ENCODE peak calls at places on chromosomes 2 and 18, in nine cellular contexts. One of them, this sample, is unnamed.

GRCh38 chr2:211789984-211790383 is 748.6 kb downstream of the ERBB4 start:
- DNase-seq in cardiac muscle cell: no peak
- DNase-seq in ureter: no peak
- DNase-seq in NCI-H460: no peak
- DNase-seq in WERI-Rb-1: no peak
- DNase-seq in thoracic aorta: no peak
- DNase-seq in A549: no peak
- DNase-seq in nucleus accumbens: no peak
- DNase-seq in fibroblast of mammary gland: no peak
- DNase-seq in this sample: no peak

GRCh38 chr2:240794178-240794721 is 25.8 kb downstream of the KIF1A start:
- DNase-seq in nucleus accumbens: no peak
- DNase-seq in thoracic aorta: no peak
- DNase-seq in A549: no peak
- DNase-seq in WERI-Rb-1: no peak
- DNase-seq in cardiac muscle cell: no peak
- DNase-seq in fibroblast of mammary gland: no peak
- DNase-seq in ureter: no peak
- DNase-seq in NCI-H460: no peak
- DNase-seq in this sample: no peak

GRCh38 chr2:151775057-151775740 is 40.9 kb upstream of the NEB start:
- DNase-seq in thoracic aorta: no peak
- DNase-seq in ureter: no peak
- DNase-seq in NCI-H460: no peak
- DNase-seq in A549: no peak
- DNase-seq in fibroblast of mammary gland: peak
- DNase-seq in nucleus accumbens: no peak
- DNase-seq in cardiac muscle cell: no peak
- DNase-seq in WERI-Rb-1: no peak
- DNase-seq in this sample: peak

GRCh38 chr2:213336253-213336770 is 52.0 kb downstream of the SPAG16 start:
- DNase-seq in A549: no peak
- DNase-seq in nucleus accumbens: no peak
- DNase-seq in WERI-Rb-1: no peak
- DNase-seq in ureter: no peak
- DNase-seq in cardiac muscle cell: no peak
- DNase-seq in fibroblast of mammary gland: no peak
- DNase-seq in thoracic aorta: no peak
- DNase-seq in NCI-H460: no peak
- DNase-seq in this sample: no peak

GRCh38 chr18:74389161-74389927 is 67.8 kb downstream of the DIPK1C start:
- DNase-seq in NCI-H460: no peak
- DNase-seq in nucleus accumbens: no peak
- DNase-seq in thoracic aorta: no peak
- DNase-seq in fibroblast of mammary gland: no peak
- DNase-seq in WERI-Rb-1: no peak
- DNase-seq in cardiac muscle cell: no peak
- DNase-seq in A549: no peak
- DNase-seq in ureter: no peak
- DNase-seq in this sample: no peak

GRCh38 chr2:209230560-209230959 is 193.3 kb upstream of the MAP2 start:
- DNase-seq in cardiac muscle cell: no peak
- DNase-seq in nucleus accumbens: no peak
- DNase-seq in ureter: no peak
- DNase-seq in NCI-H460: no peak
- DNase-seq in fibroblast of mammary gland: no peak
- DNase-seq in thoracic aorta: no peak
- DNase-seq in A549: no peak
- DNase-seq in WERI-Rb-1: no peak
- DNase-seq in this sample: no peak

GRCh38 chr18:79418642-79419041 is 22.9 kb downstream of the NFATC1 start:
- DNase-seq in A549: no peak
- DNase-seq in nucleus accumbens: no peak
- DNase-seq in ureter: no peak
- DNase-seq in cardiac muscle cell: no peak
- DNase-seq in fibroblast of mammary gland: no peak
- DNase-seq in thoracic aorta: no peak
- DNase-seq in WERI-Rb-1: no peak
- DNase-seq in NCI-H460: no peak
- DNase-seq in this sample: no peak

GRCh38 chr2:85400541-85400940 is 9.6 kb downstream of the CAPG start:
- DNase-seq in nucleus accumbens: no peak
- DNase-seq in thoracic aorta: no peak
- DNase-seq in WERI-Rb-1: no peak
- DNase-seq in ureter: no peak
- DNase-seq in NCI-H460: no peak
- DNase-seq in fibroblast of mammary gland: no peak
- DNase-seq in cardiac muscle cell: no peak
- DNase-seq in A549: no peak
- DNase-seq in this sample: no peak

GRCh38 chr2:40106061-40106460 is 327.0 kb upstream of the THUMPD2 start:
- DNase-seq in nucleus accumbens: no peak
- DNase-seq in thoracic aorta: no peak
- DNase-seq in A549: no peak
- DNase-seq in NCI-H460: no peak
- DNase-seq in ureter: no peak
- DNase-seq in fibroblast of mammary gland: peak
- DNase-seq in cardiac muscle cell: no peak
- DNase-seq in WERI-Rb-1: no peak
- DNase-seq in this sample: peak

GRCh38 chr18:59562751-59563150 is 134.5 kb downstream of the CCBE1 start:
- DNase-seq in cardiac muscle cell: no peak
- DNase-seq in WERI-Rb-1: no peak
- DNase-seq in A549: no peak
- DNase-seq in thoracic aorta: no peak
- DNase-seq in NCI-H460: no peak
- DNase-seq in nucleus accumbens: no peak
- DNase-seq in ureter: no peak
- DNase-seq in fibroblast of mammary gland: no peak
- DNase-seq in this sample: no peak

GRCh38 chr2:239722760-239723448 is 302.2 kb downstream of the NDUFA10 start:
- DNase-seq in ureter: peak
- DNase-seq in WERI-Rb-1: no peak
- DNase-seq in NCI-H460: no peak
- DNase-seq in fibroblast of mammary gland: no peak
- DNase-seq in A549: no peak
- DNase-seq in cardiac muscle cell: no peak
- DNase-seq in nucleus accumbens: no peak
- DNase-seq in thoracic aorta: no peak
- DNase-seq in this sample: no peak

GRCh38 chr2:29033172-29033571 is 41.2 kb downstream of the PCARE start:
- DNase-seq in nucleus accumbens: no peak
- DNase-seq in NCI-H460: no peak
- DNase-seq in thoracic aorta: no peak
- DNase-seq in WERI-Rb-1: no peak
- DNase-seq in A549: peak
- DNase-seq in fibroblast of mammary gland: no peak
- DNase-seq in ureter: no peak
- DNase-seq in cardiac muscle cell: no peak
- DNase-seq in this sample: peak

GRCh38 chr2:182639971-182640370 is 76.1 kb upstream of the DNAJC10 start:
- DNase-seq in cardiac muscle cell: no peak
- DNase-seq in WERI-Rb-1: no peak
- DNase-seq in ureter: no peak
- DNase-seq in NCI-H460: no peak
- DNase-seq in nucleus accumbens: no peak
- DNase-seq in fibroblast of mammary gland: no peak
- DNase-seq in thoracic aorta: no peak
- DNase-seq in A549: no peak
- DNase-seq in this sample: no peak

GRCh38 chr18:13558790-13559189 is 167.6 kb downstream of the FAM210A start:
- DNase-seq in ureter: no peak
- DNase-seq in nucleus accumbens: no peak
- DNase-seq in A549: no peak
- DNase-seq in cardiac muscle cell: no peak
- DNase-seq in thoracic aorta: no peak
- DNase-seq in fibroblast of mammary gland: no peak
- DNase-seq in WERI-Rb-1: no peak
- DNase-seq in NCI-H460: no peak
- DNase-seq in this sample: no peak

GRCh38 chr2:134451347-134451630 is 197.4 kb downstream of the MGAT5 start:
- DNase-seq in A549: no peak
- DNase-seq in ureter: no peak
- DNase-seq in thoracic aorta: no peak
- DNase-seq in fibroblast of mammary gland: no peak
- DNase-seq in nucleus accumbens: no peak
- DNase-seq in WERI-Rb-1: no peak
- DNase-seq in NCI-H460: no peak
- DNase-seq in cardiac muscle cell: no peak
- DNase-seq in this sample: no peak

GRCh38 chr2:149828506-149829210 is 241.1 kb upstream of the MMADHC start:
- DNase-seq in WERI-Rb-1: no peak
- DNase-seq in ureter: no peak
- DNase-seq in fibroblast of mammary gland: no peak
- DNase-seq in thoracic aorta: no peak
- DNase-seq in cardiac muscle cell: no peak
- DNase-seq in A549: no peak
- DNase-seq in NCI-H460: no peak
- DNase-seq in nucleus accumbens: no peak
- DNase-seq in this sample: peak

GRCh38 chr2:109380502-109381326 is 233.1 kb downstream of the SEPTIN10 start:
- DNase-seq in ureter: no peak
- DNase-seq in cardiac muscle cell: no peak
- DNase-seq in WERI-Rb-1: no peak
- DNase-seq in fibroblast of mammary gland: peak
- DNase-seq in NCI-H460: no peak
- DNase-seq in nucleus accumbens: no peak
- DNase-seq in thoracic aorta: no peak
- DNase-seq in A549: no peak
- DNase-seq in this sample: peak

GRCh38 chr2:37894601-37895000 is 30.5 kb upstream of the RMDN2 start:
- DNase-seq in cardiac muscle cell: no peak
- DNase-seq in NCI-H460: no peak
- DNase-seq in thoracic aorta: no peak
- DNase-seq in A549: no peak
- DNase-seq in nucleus accumbens: no peak
- DNase-seq in fibroblast of mammary gland: peak
- DNase-seq in WERI-Rb-1: no peak
- DNase-seq in ureter: no peak
- DNase-seq in this sample: peak

GRCh38 chr18:26435415-26436095 is 112.8 kb downstream of the KCTD1 start:
- DNase-seq in WERI-Rb-1: no peak
- DNase-seq in NCI-H460: no peak
- DNase-seq in thoracic aorta: no peak
- DNase-seq in A549: no peak
- DNase-seq in ureter: no peak
- DNase-seq in cardiac muscle cell: no peak
- DNase-seq in fibroblast of mammary gland: no peak
- DNase-seq in nucleus accumbens: no peak
- DNase-seq in this sample: no peak

GRCh38 chr2:238973038-238973772 is 125.3 kb downstream of the TWIST2 start:
- DNase-seq in thoracic aorta: no peak
- DNase-seq in ureter: no peak
- DNase-seq in A549: no peak
- DNase-seq in nucleus accumbens: no peak
- DNase-seq in WERI-Rb-1: no peak
- DNase-seq in fibroblast of mammary gland: peak
- DNase-seq in cardiac muscle cell: no peak
- DNase-seq in NCI-H460: no peak
- DNase-seq in this sample: peak

GRCh38 chr2:210363261-210363660 is 48.3 kb upstream of the MYL1 start:
- DNase-seq in WERI-Rb-1: no peak
- DNase-seq in A549: no peak
- DNase-seq in fibroblast of mammary gland: no peak
- DNase-seq in cardiac muscle cell: peak
- DNase-seq in thoracic aorta: no peak
- DNase-seq in ureter: no peak
- DNase-seq in nucleus accumbens: no peak
- DNase-seq in NCI-H460: no peak
- DNase-seq in this sample: no peak

GRCh38 chr2:54773838-54774237 is 50.4 kb downstream of the EML6 start:
- DNase-seq in WERI-Rb-1: peak
- DNase-seq in A549: no peak
- DNase-seq in nucleus accumbens: no peak
- DNase-seq in ureter: no peak
- DNase-seq in cardiac muscle cell: no peak
- DNase-seq in NCI-H460: peak
- DNase-seq in fibroblast of mammary gland: peak
- DNase-seq in thoracic aorta: no peak
- DNase-seq in this sample: peak

GRCh38 chr2:85326946-85327756 is 638 bp downstream of the TGOLN2 start:
- DNase-seq in nucleus accumbens: no peak
- DNase-seq in fibroblast of mammary gland: peak
- DNase-seq in cardiac muscle cell: peak
- DNase-seq in ureter: peak
- DNase-seq in WERI-Rb-1: peak
- DNase-seq in thoracic aorta: no peak
- DNase-seq in A549: no peak
- DNase-seq in NCI-H460: no peak
- DNase-seq in this sample: peak

GRCh38 chr2:55885129-55885943 is 38.2 kb downstream of the EFEMP1 start:
- DNase-seq in A549: peak
- DNase-seq in NCI-H460: peak
- DNase-seq in cardiac muscle cell: no peak
- DNase-seq in nucleus accumbens: no peak
- DNase-seq in fibroblast of mammary gland: peak
- DNase-seq in thoracic aorta: no peak
- DNase-seq in ureter: no peak
- DNase-seq in WERI-Rb-1: no peak
- DNase-seq in this sample: peak

GRCh38 chr2:224941958-224942357 is 100.3 kb downstream of the DOCK10 start:
- DNase-seq in ureter: no peak
- DNase-seq in nucleus accumbens: no peak
- DNase-seq in NCI-H460: no peak
- DNase-seq in fibroblast of mammary gland: no peak
- DNase-seq in WERI-Rb-1: no peak
- DNase-seq in cardiac muscle cell: no peak
- DNase-seq in A549: no peak
- DNase-seq in thoracic aorta: no peak
- DNase-seq in this sample: no peak

This sample was measured in LHCN-M2.